ENCODE peak calls at places on chromosome 1, in nine cellular contexts. Q, A, B, Z, Y, R, H, T and U are unnamed samples.
A peak's percentile ranks its signal among the peaks of the same experiment; 100 is the strongest.

GRCh38 chr1:205066221-205066818 is 17.9 kb downstream of the TMEM81 start:
- DNase-seq in Q (no peak), B (peak; percentile 27), Y (no peak), T (no peak), A (no peak), H (no peak), R (no peak), Z (no peak), U (no peak)

GRCh38 chr1:166040223-166040622 is 126.6 kb downstream of the FAM78B start:
- DNase-seq in Q (no peak), B (no peak), A (no peak), R (peak; percentile 13), Y (no peak), Z (no peak), T (no peak), H (no peak), U (no peak)

GRCh38 chr1:222037720-222038119 is 295.8 kb upstream of the DUSP10 start:
- DNase-seq in A (no peak), H (no peak), Q (no peak), Y (no peak), T (no peak), B (no peak), R (no peak), Z (no peak), U (no peak)

GRCh38 chr1:86394416-86394815 is 1.7 kb downstream of the ODF2L start:
- DNase-seq in B (no peak), H (no peak), R (peak; percentile 74), Y (no peak), A (no peak), T (no peak), Z (no peak), Q (no peak), U (no peak)

GRCh38 chr1:3821004-3821933 is 25.0 kb upstream of the LRRC47 start:
- DNase-seq in Y (no peak), T (no peak), Z (no peak), H (no peak), Q (no peak), A (no peak), B (no peak), R (no peak), U (no peak)

GRCh38 chr1:116290085-116290670 is 82.9 kb upstream of the ATP1A1 start:
- DNase-seq in Q (peak; percentile 81), Y (no peak), B (no peak), A (no peak), T (no peak), R (no peak), Z (no peak), H (no peak), U (no peak)

GRCh38 chr1:58290685-58291372 is 255.7 kb downstream of the OMA1 start:
- DNase-seq in Q (no peak), R (peak; percentile 25), T (no peak), Y (no peak), B (no peak), H (no peak), Z (no peak), A (peak; percentile 60), U (no peak)

GRCh38 chr1:170791941-170792340 is 128.0 kb downstream of the PRRX1 start:
- DNase-seq in Z (no peak), H (no peak), R (no peak), Y (no peak), Q (no peak), T (no peak), A (no peak), B (no peak), U (no peak)

GRCh38 chr1:231612393-231613089 is 14.0 kb upstream of the DISC1 start:
- DNase-seq in R (no peak), H (no peak), Z (peak; percentile 42), A (no peak), Q (no peak), T (no peak), B (no peak), Y (no peak), U (peak; percentile 20)

GRCh38 chr1:3922851-3923250 is 22.8 kb upstream of the C1orf174 start:
- DNase-seq in Z (no peak), Q (no peak), B (no peak), H (no peak), Y (no peak), R (no peak), A (no peak), T (no peak), U (no peak)

GRCh38 chr1:41351262-41352151 is 9.7 kb upstream of the FOXO6 start:
- DNase-seq in Z (no peak), H (no peak), B (no peak), T (no peak), Y (no peak), R (no peak), A (peak; percentile 3), Q (peak; percentile 6), U (no peak)

GRCh38 chr1:7433896-7434295 is 337.2 kb upstream of the VAMP3 start:
- DNase-seq in H (no peak), Q (no peak), T (no peak), Y (no peak), R (no peak), Z (no peak), B (no peak), A (no peak), U (no peak)

DNA sequence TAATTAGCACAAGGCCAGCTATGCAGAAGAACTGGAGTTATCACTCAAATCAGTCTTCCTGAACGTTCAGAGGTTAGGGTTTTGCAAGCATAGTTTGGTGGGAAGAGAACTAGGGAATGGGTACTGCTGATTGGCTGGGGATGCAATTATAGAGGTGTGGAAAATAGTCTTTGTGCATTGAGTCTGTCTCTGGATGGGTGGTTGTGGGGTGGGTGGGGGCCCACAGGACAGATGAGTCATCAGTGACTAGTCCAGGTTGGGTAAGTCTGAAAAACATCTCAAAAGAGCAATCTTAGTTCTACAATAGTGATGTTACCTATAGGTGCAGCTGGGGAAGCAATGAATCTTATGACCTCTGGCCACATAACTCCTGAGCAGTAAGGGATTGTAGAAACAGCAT is 89.7 kb upstream of the HMCN1 start:
- DNase-seq in A (no peak), Q (no peak), Y (no peak), H (no peak), Z (no peak), R (peak; percentile 23), B (no peak), T (no peak), U (no peak)
- H3K27ac ChIP-seq in A (no peak overlapping the region), Q (peak overlapping the region; percentile 96), Y (no peak overlapping the region), H (peak overlapping the region; percentile 80), Z (no peak overlapping the region), R (no peak overlapping the region), B (no peak overlapping the region), T (no peak overlapping the region), U (no peak overlapping the region)

GRCh38 chr1:172456344-172456769 is 12.5 kb upstream of the PIGC start:
- DNase-seq in Y (no peak), Q (no peak), R (no peak), B (no peak), T (no peak), A (no peak), H (no peak), Z (no peak), U (no peak)

GRCh38 chr1:172451002-172451443 is 7.2 kb upstream of the PIGC start:
- DNase-seq in Z (peak; percentile 43), B (no peak), H (peak; percentile 19), T (no peak), Y (no peak), A (no peak), R (peak; percentile 83), Q (no peak), U (no peak)

GRCh38 chr1:172452536-172453159 is 8.8 kb upstream of the PIGC start:
- DNase-seq in H (no peak), Q (no peak), Z (no peak), A (no peak), Y (no peak), T (no peak), B (no peak), R (peak; percentile 21), U (no peak)

GRCh38 chr1:172450524-172450885 is 6.6 kb upstream of the PIGC start:
- DNase-seq in T (no peak), H (peak; percentile 12), R (no peak), Z (no peak), A (no peak), Q (no peak), Y (no peak), B (no peak), U (peak; percentile 27)

GRCh38 chr1:172453607-172454006 is 9.7 kb upstream of the PIGC start:
- DNase-seq in Q (no peak), B (no peak), T (no peak), R (no peak), H (no peak), Z (no peak), A (no peak), Y (no peak), U (no peak)
- H3K4me3 ChIP-seq in Q (no peak overlapping the region), B (no peak overlapping the region), T (no peak overlapping the region), R (no peak overlapping the region), H (no peak overlapping the region), Z (no peak overlapping the region), A (no peak overlapping the region), Y (no peak overlapping the region), U (no peak overlapping the region)

GRCh38 chr1:150568567-150568966 is 10.8 kb downstream of the MCL1 start:
- DNase-seq in A (no peak), T (no peak), Z (no peak), Q (no peak), H (no peak), B (no peak), R (no peak), Y (no peak), U (no peak)
- H3K4me1 ChIP-seq in A (peaks cover 59% of the 10 kb centered on the region), T (peaks cover 48% of the 10 kb centered on the region), Z (peaks cover 100% of the 10 kb centered on the region), Q (peaks cover 60% of the 10 kb centered on the region), H (peaks cover 87% of the 10 kb centered on the region), B (peaks cover 80% of the 10 kb centered on the region), R (peaks cover 43% of the 10 kb centered on the region), Y (peaks cover 67% of the 10 kb centered on the region), U (peaks cover 95% of the 10 kb centered on the region)

GRCh38 chr1:203478231-203478630 is 2.6 kb downstream of the PRELP start:
- DNase-seq in H (no peak), Z (no peak), T (no peak), R (no peak), B (no peak), Y (no peak), A (no peak), Q (no peak), U (no peak)

GRCh38 chr1:203476223-203476622 is 617 bp downstream of the PRELP start:
- DNase-seq in Z (no peak), T (no peak), B (no peak), Y (no peak), H (no peak), R (no peak), A (no peak), Q (no peak), U (no peak)

GRCh38 chr1:203479646-203480045 is 4.0 kb downstream of the PRELP start:
- DNase-seq in A (no peak), R (no peak), T (no peak), B (no peak), Q (no peak), Y (no peak), Z (no peak), H (no peak), U (no peak)

GRCh38 chr1:203478986-203479385 is 3.4 kb downstream of the PRELP start:
- DNase-seq in A (no peak), Z (no peak), H (no peak), T (no peak), Q (no peak), B (no peak), R (no peak), Y (no peak), U (no peak)

DNA sequence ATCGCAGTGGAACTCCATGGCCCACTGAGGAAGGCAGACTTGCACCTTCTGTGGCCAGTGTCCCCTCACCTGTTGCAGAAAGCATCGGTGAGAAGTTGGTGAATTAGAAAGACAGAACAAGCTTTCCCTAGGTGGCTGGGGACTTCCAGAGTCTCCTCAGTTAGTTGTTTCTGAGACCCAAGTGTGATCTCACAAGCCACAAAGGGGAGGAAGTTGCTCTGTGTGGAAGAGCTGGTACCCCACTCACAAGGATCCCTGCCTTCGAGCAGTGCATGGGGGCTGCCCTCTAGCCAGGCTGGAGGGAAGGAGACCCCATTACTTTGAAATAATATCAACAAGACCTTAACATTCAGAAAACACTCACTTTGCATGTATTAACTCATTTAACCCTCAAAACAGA is 2.1 kb downstream of the PRELP start:
- DNase-seq in Q (no peak), Y (no peak), B (no peak), T (no peak), H (no peak), Z (no peak), A (no peak), R (no peak), U (no peak)
- H3K27ac ChIP-seq in Q (no peak overlapping the region), Y (peak overlapping the region; percentile 84), B (no peak overlapping the region), T (peak overlapping the region; percentile 68), H (no peak overlapping the region), Z (peak overlapping the region; percentile 67), A (no peak overlapping the region), R (no peak overlapping the region), U (no peak overlapping the region)